ENCODE peak calls at places on chromosomes 12 and 14, in eight cellular contexts. Z is activated CD4-positive, alpha-beta T cell treated with anti-CD3 and anti-CD28 coated beads for 24 hours; H is left ventricle myocardium superior; G is hippocampal formation; Q is activated T-helper 9 cell treated with anti-CD3 and anti-CD28 coated beads, Interleukin-2, amount 50 U/mL, for 16 hours; F is posterior cingulate gyrus; N is effector memory CD8-positive, alpha-beta T cell; T is iPS DF 6.9. P is an unnamed sample.

GRCh38 chr12:73629171-73629570 is 908.5 kb upstream of the ATXN7L3B start:
- DNase-seq in Z (no peak), H (no peak), G (no peak), Q (no peak), F (no peak), N (no peak), T (no peak), P (no peak)

GRCh38 chr14:96586921-96587822 is 85.0 kb downstream of the PAPOLA start:
- DNase-seq in Z (no peak), H (no peak), G (no peak), Q (no peak), F (no peak), N (no peak), T (no peak), P (no peak)

GRCh38 chr12:113339540-113339939 is 4.6 kb upstream of the SLC8B1 start:
- DNase-seq in Z (no peak), H (no peak), G (no peak), Q (no peak), F (no peak), N (no peak), T (no peak), P (no peak)

GRCh38 chr12:81758421-81759214 is 532 bp downstream of the PPFIA2 start:
- DNase-seq in Z (no peak), H (peak; percentile 53), G (peak; percentile 28), Q (no peak), F (peak; percentile 44), N (no peak), T (no peak), P (no peak)

GRCh38 chr12:5379737-5380496 is 52.0 kb upstream of the NTF3 start:
- DNase-seq in Z (no peak), H (no peak), G (no peak), Q (no peak), F (no peak), N (no peak), T (no peak), P (no peak)

GRCh38 chr14:102819176-102819628 is 42.0 kb downstream of the TRAF3 start:
- DNase-seq in Z (peak; percentile 59), H (no peak), G (no peak), Q (peak; percentile 68), F (no peak), N (peak; percentile 40), T (no peak), P (peak; percentile 62)

GRCh38 chr12:104467346-104467837 is 10.6 kb downstream of the CHST11 start:
- DNase-seq in Z (no peak), H (no peak), G (no peak), Q (no peak), F (no peak), N (no peak), T (no peak), P (no peak)

GRCh38 chr12:42238240-42239140 is at the start of gene YAF2:
- DNase-seq in Z (peak; percentile 72), H (peak; percentile 95), G (peak; percentile 77), Q (peak; percentile 84), F (peak; percentile 91), N (peak; percentile 82), T (no peak), P (peak; percentile 82)

GRCh38 chr14:44898547-44898946 is 63.2 kb downstream of the KLHL28 start:
- DNase-seq in Z (no peak), H (no peak), G (no peak), Q (no peak), F (no peak), N (no peak), T (no peak), P (no peak)

GRCh38 chr14:59657769-59658168 is 81.2 kb upstream of the CCDC175 start:
- DNase-seq in Z (no peak), H (no peak), G (no peak), Q (no peak), F (no peak), N (no peak), T (no peak), P (no peak)

GRCh38 chr14:77458249-77458950 is 507 bp downstream of the AHSA1 start:
- DNase-seq in Z (no peak), H (no peak), G (peak; percentile 8), Q (peak; percentile 10), F (peak; percentile 24), N (peak; percentile 15), T (no peak), P (peak; percentile 50)

GRCh38 chr12:25283006-25283405 is 32.3 kb upstream of the KRAS start:
- DNase-seq in Z (no peak), H (no peak), G (no peak), Q (no peak), F (no peak), N (no peak), T (no peak), P (no peak)

GRCh38 chr12:9794484-9795063 is 32.7 kb upstream of the KLRF1 start:
- DNase-seq in Z (no peak), H (no peak), G (no peak), Q (no peak), F (no peak), N (no peak), T (no peak), P (no peak)

GRCh38 chr12:79782197-79782890 is 91.6 kb upstream of the PAWR start:
- DNase-seq in Z (no peak), H (no peak), G (no peak), Q (no peak), F (no peak), N (no peak), T (no peak), P (no peak)

GRCh38 chr14:95892142-95892541 is 15.5 kb downstream of the TUNAR start:
- DNase-seq in Z (no peak), H (no peak), G (no peak), Q (no peak), F (no peak), N (no peak), T (no peak), P (no peak)

P was measured in B cell.